ENCODE peak calls at places on chromosome 5, in six cellular contexts. Y, F, P, G, B and L are unnamed samples.

GRCh38 chr5:105033642-105034217 is 1471.1 kb upstream of the NUDT12 start:
- DNase-seq in Y (no peak), F (no peak), P (no peak), G (no peak), B (no peak), L (no peak)

GRCh38 chr5:123297866-123298265 is 125.3 kb downstream of the CEP120 start:
- DNase-seq in Y (no peak), F (no peak), P (no peak), G (no peak), B (no peak), L (no peak)

GRCh38 chr5:31889131-31889561 is 250.2 kb downstream of the PDZD2 start:
- DNase-seq in Y (no peak), F (no peak), P (no peak), G (no peak), B (no peak), L (no peak)

GRCh38 chr5:134422791-134423365 is 11.2 kb upstream of the CDKN2AIPNL start:
- DNase-seq in Y (no peak), F (no peak), P (no peak), G (no peak), B (no peak), L (no peak)

GRCh38 chr5:21391506-21391905 is 1403.5 kb upstream of the CDH18 start:
- DNase-seq in Y (no peak), F (no peak), P (no peak), G (no peak), B (no peak), L (no peak)

GRCh38 chr5:138981606-138982005 is 106.5 kb upstream of the LRRTM2 start:
- DNase-seq in Y (peak; percentile 39), F (no peak), P (no peak), G (no peak), B (peak; percentile 13), L (no peak)

GRCh38 chr5:172545291-172545761 is 91.0 kb upstream of the SH3PXD2B start:
- DNase-seq in Y (no peak), F (no peak), P (no peak), G (no peak), B (no peak), L (no peak)

GRCh38 chr5:81794246-81794645 is 43.3 kb upstream of the SSBP2 start:
- DNase-seq in Y (peak; percentile 41), F (no peak), P (no peak), G (no peak), B (no peak), L (no peak)

GRCh38 chr5:81749562-81750307 is 1.2 kb downstream of the SSBP2 start:
- DNase-seq in Y (peak; percentile 29), F (no peak), P (peak; percentile 39), G (no peak), B (peak; percentile 44), L (no peak)

GRCh38 chr5:136374003-136374402 is 8.7 kb upstream of the TRPC7 start:
- DNase-seq in Y (peak; percentile 29), F (peak; percentile 20), P (no peak), G (no peak), B (no peak), L (no peak)

DNA sequence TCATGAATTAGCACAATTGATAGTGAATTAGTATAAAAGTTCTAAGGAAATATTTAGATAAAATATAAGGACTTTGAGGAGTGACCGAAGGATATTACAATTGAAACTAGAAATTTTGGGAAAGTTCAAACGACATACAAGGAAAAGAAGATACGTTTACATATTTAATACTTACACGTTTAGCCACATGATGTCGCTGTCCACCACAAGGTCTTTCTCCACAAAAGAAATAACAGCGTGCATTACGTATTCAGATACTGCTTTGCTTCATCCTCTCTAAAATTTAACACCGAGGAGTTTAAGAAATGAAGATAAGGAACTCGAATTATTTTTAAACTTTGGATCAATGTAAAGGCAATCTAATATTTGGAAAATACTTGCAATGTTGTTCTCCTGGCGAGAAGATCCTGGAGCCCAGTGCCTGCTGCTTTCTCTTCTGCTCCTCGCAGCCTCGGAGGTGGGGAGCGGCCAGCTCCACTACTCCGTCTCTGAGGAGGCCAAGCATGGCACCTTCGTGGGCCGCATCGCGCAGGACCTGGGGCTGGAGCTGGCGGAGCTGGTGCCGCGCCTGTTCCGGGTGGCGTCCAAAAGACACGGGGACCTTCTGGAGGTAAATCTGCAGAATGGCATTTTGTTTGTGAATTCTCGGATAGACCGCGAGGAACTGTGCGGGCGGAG is at the start of gene PCDHA3:
- DNase-seq in Y (peak; percentile 40), F (peak; percentile 2), P (no peak), G (no peak), B (no peak), L (no peak)
- H3K4me3 ChIP-seq in Y (no peak within 1 kb of the TSS), F (no peak within 1 kb of the TSS), P (no peak within 1 kb of the TSS), G (no peak within 1 kb of the TSS), B (no peak within 1 kb of the TSS), L (peak within 1 kb of the TSS; percentile 30)

GRCh38 chr5:159910207-159910842 is 6.0 kb upstream of the ADRA1B start:
- DNase-seq in Y (no peak), F (no peak), P (no peak), G (no peak), B (no peak), L (no peak)

GRCh38 chr5:159910843-159911229 is 5.4 kb upstream of the ADRA1B start:
- DNase-seq in Y (no peak), F (no peak), P (no peak), G (no peak), B (no peak), L (no peak)

GRCh38 chr5:159912033-159912800 is 4.1 kb upstream of the ADRA1B start:
- DNase-seq in Y (peak; percentile 90), F (no peak), P (no peak), G (no peak), B (no peak), L (no peak)

GRCh38 chr5:159913048-159913447 is 3.2 kb upstream of the ADRA1B start:
- DNase-seq in Y (peak; percentile 88), F (no peak), P (no peak), G (no peak), B (no peak), L (no peak)

DNA sequence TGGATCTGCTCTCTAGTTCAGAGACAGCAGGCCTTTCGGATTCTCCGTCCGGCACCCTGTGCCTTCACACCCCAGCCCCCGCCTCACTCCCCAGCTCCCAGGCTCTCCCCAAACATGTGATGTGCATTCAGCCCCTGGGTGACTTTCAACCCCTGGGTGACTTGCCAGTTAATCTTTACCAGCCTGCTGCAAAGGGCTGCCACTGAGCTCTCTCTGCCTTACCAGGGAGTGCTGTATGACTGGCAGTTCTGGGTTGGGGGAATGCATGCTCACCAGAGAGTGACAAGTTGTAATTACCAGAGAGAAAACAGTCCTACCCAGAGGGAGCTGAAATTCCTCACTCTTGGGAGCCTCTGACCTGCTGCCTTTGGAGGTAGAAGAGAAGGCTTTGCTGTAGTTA is 4.9 kb upstream of the ADRA1B start:
- DNase-seq in Y (no peak), F (no peak), P (no peak), G (no peak), B (no peak), L (no peak)
- H3K4me3 ChIP-seq in Y (no peak overlapping the region), F (no peak overlapping the region), P (no peak overlapping the region), G (no peak overlapping the region), B (no peak overlapping the region), L (no peak overlapping the region)

GRCh38 chr5:100905259-100905914 is 2.3 kb upstream of the ST8SIA4 start:
- DNase-seq in Y (no peak), F (no peak), P (no peak), G (no peak), B (peak; percentile 45), L (no peak)
- H3K4me3 ChIP-seq in Y (no peak overlapping the region), F (no peak overlapping the region), P (no peak overlapping the region), G (no peak overlapping the region), B (peak overlapping the region; percentile 94), L (no peak overlapping the region)

GRCh38 chr5:8953911-8954310 is 592.0 kb downstream of the SEMA5A start:
- DNase-seq in Y (no peak), F (no peak), P (no peak), G (no peak), B (no peak), L (no peak)

GRCh38 chr5:8952147-8952546 is 593.7 kb downstream of the SEMA5A start:
- DNase-seq in Y (no peak), F (no peak), P (no peak), G (no peak), B (no peak), L (no peak)

GRCh38 chr5:8954801-8955200 is 591.1 kb downstream of the SEMA5A start:
- DNase-seq in Y (no peak), F (no peak), P (no peak), G (no peak), B (no peak), L (no peak)

GRCh38 chr5:8949908-8950307 is 596.0 kb downstream of the SEMA5A start:
- DNase-seq in Y (no peak), F (no peak), P (no peak), G (no peak), B (no peak), L (no peak)

GRCh38 chr5:8953016-8953415 is 592.9 kb downstream of the SEMA5A start:
- DNase-seq in Y (no peak), F (no peak), P (no peak), G (no peak), B (no peak), L (no peak)
- H3K4me3 ChIP-seq in Y (no peak overlapping the region), F (no peak overlapping the region), P (no peak overlapping the region), G (no peak overlapping the region), B (no peak overlapping the region), L (no peak overlapping the region)

GRCh38 chr5:117454716-117455212 is 880.1 kb upstream of the SEMA6A start:
- DNase-seq in Y (peak; percentile 41), F (peak; percentile 3), P (peak; percentile 64), G (peak; percentile 62), B (peak; percentile 9), L (no peak)
- H3K4me3 ChIP-seq in Y (peak overlapping the region; percentile 18), F (no peak overlapping the region), P (peak overlapping the region; percentile 38), G (peak overlapping the region; percentile 62), B (peak overlapping the region; percentile 36), L (no peak overlapping the region)

GRCh38 chr5:28215091-28215490 is 1176.7 kb upstream of the CDH9 start:
- DNase-seq in Y (no peak), F (no peak), P (no peak), G (no peak), B (no peak), L (no peak)

GRCh38 chr5:28214292-28214691 is 1175.9 kb upstream of the CDH9 start:
- DNase-seq in Y (no peak), F (no peak), P (no peak), G (no peak), B (no peak), L (no peak)

GRCh38 chr5:28219539-28219938 is 1181.2 kb upstream of the CDH9 start:
- DNase-seq in Y (no peak), F (no peak), P (no peak), G (no peak), B (no peak), L (no peak)

GRCh38 chr5:28216939-28217360 is 1178.6 kb upstream of the CDH9 start:
- DNase-seq in Y (no peak), F (no peak), P (no peak), G (no peak), B (no peak), L (no peak)

GRCh38 chr5:28217695-28218094 is 1179.3 kb upstream of the CDH9 start:
- DNase-seq in Y (no peak), F (no peak), P (no peak), G (no peak), B (no peak), L (no peak)
- H3K4me3 ChIP-seq in Y (no peak overlapping the region), F (no peak overlapping the region), P (no peak overlapping the region), G (no peak overlapping the region), B (no peak overlapping the region), L (no peak overlapping the region)